ENCODE peak calls at places on chromosomes 1 and 21, in eight cellular contexts. B is Peyer's patch, C is kidney, J is stomach, H is A549, F is endothelial cell of umbilical vein, R is K562, X is uterus. G is an unnamed sample. For H3K4me1, the result is how much of the 10 kb centered on the place peaks cover.

GRCh38 chr1:216422821-216423529 is at the start of gene USH2A:
- DNase-seq in X (no peak), C (no peak), H (no peak), F (no peak), J (no peak), B (no peak), R (no peak), G (no peak)

GRCh38 chr1:18293291-18293690 is 185.7 kb downstream of the IGSF21 start:
- DNase-seq in C (no peak), F (no peak), H (no peak), J (no peak), X (no peak), R (no peak), B (no peak), G (no peak)

GRCh38 chr1:217089239-217090014 is 366.2 kb upstream of the ESRRG start:
- DNase-seq in C (peak), X (no peak), F (no peak), R (no peak), H (peak), B (no peak), J (no peak), G (no peak)

GRCh38 chr1:64691631-64692030 is 53.2 kb upstream of the RAVER2 start:
- DNase-seq in F (peak), R (no peak), J (no peak), C (no peak), H (no peak), B (no peak), X (no peak), G (no peak)

GRCh38 chr1:92315766-92316413 is 17.0 kb downstream of the RPAP2 start:
- DNase-seq in F (no peak), X (no peak), R (no peak), B (no peak), J (no peak), H (no peak), C (no peak), G (no peak)

GRCh38 chr21:26732442-26733221 is 112.6 kb downstream of the ADAMTS1 start:
- DNase-seq in B (no peak), H (peak), F (peak), J (peak), C (no peak), R (peak), X (peak), G (peak)

GRCh38 chr1:12776801-12777557 is 3.4 kb downstream of the PRAMEF12 start:
- DNase-seq in X (no peak), C (no peak), B (no peak), R (no peak), J (no peak), F (no peak), H (no peak), G (no peak)

GRCh38 chr1:27955076-27955475 is 4.7 kb upstream of the XKR8 start:
- DNase-seq in C (no peak), J (no peak), H (no peak), X (no peak), F (no peak), B (no peak), R (no peak), G (no peak)

GRCh38 chr21:35441868-35442582 is 392.9 kb upstream of the RUNX1 start:
- DNase-seq in C (no peak), B (no peak), X (no peak), J (no peak), R (no peak), H (no peak), F (no peak), G (no peak)

GRCh38 chr1:200774311-200774710 is 35.6 kb downstream of the CAMSAP2 start:
- DNase-seq in C (no peak), B (no peak), R (no peak), X (no peak), J (no peak), H (no peak), F (no peak), G (no peak)

GRCh38 chr1:6438047-6438525 is 13.5 kb downstream of the ESPN start:
- DNase-seq in J (peak), R (peak), B (peak), H (peak), C (peak), X (peak), F (peak), G (peak)

GRCh38 chr1:115840615-115841460 is at the start of gene NHLH2:
- DNase-seq in J (no peak), C (no peak), F (no peak), X (no peak), R (no peak), B (no peak), H (no peak), G (no peak)

GRCh38 chr1:39090757-39091156 is 64.6 kb downstream of the NDUFS5 start:
- DNase-seq in F (no peak), H (no peak), B (no peak), X (no peak), J (no peak), R (no peak), C (no peak), G (no peak)

GRCh38 chr1:147669475-147670318 is 627 bp downstream of the ACP6 start:
- DNase-seq in R (no peak), H (peak), X (peak), F (peak), B (peak), C (peak), J (peak), G (peak)

GRCh38 chr1:44674113-44675000 is at the start of the genes ARMH1 and TMEM53:
- DNase-seq in C (peak), B (peak), X (peak), R (peak), H (peak), J (peak), F (peak), G (peak)

GRCh38 chr1:107677674-107678073 is 287.3 kb downstream of the VAV3 start:
- DNase-seq in F (no peak), R (no peak), J (no peak), C (no peak), X (no peak), B (no peak), H (no peak), G (no peak)

GRCh38 chr1:233281711-233282581 is 13.6 kb downstream of the PCNX2 start:
- DNase-seq in F (no peak), J (no peak), R (no peak), X (no peak), C (no peak), B (peak), H (no peak), G (no peak)

GRCh38 chr1:175400811-175401210 is 208.2 kb upstream of the KIAA0040 start:
- DNase-seq in X (no peak), C (no peak), R (no peak), F (no peak), J (no peak), H (no peak), B (no peak), G (no peak)

GRCh38 chr1:93678966-93679480 is 2.6 kb downstream of the BCAR3 start:
- DNase-seq in F (no peak), B (no peak), C (no peak), J (no peak), R (no peak), X (no peak), H (no peak), G (no peak)

GRCh38 chr1:214603819-214604252 is 841 bp downstream of the CENPF start:
- DNase-seq in F (peak), H (no peak), J (no peak), C (no peak), R (peak), X (no peak), B (no peak), G (no peak)

DNA sequence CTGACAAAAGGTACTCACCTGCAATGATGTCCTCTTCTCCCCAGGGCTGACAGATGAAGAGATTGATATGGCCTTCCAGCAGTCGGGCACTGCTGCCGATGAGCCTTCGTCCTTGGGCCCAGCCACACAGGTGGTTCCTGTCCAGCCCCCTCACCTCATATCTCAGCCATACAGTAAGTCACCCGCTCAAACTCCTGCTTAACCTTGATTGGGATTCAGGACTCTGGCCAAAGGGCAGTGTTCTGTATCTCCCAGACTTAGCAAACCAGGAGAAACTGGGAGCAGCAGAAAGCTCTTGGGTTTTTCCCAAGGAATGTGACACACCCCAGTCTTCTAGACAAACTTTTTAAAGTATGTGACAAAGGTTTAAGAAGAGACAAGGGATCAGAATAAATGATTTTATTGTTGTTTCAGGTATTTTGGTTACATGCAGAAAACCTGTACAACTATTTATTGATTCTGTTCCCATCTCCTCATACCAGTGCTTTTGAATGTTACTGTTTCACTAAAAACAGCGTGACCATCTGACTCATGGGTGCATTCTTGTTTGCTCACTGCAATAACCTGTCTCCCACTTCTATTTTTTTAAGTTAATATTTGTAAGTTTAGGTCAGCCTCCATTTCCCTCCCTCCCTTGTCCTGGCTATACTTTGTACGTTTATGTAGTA is 124.6 kb downstream of the PEX14 start:
- DNase-seq in R (no peak), C (no peak), J (no peak), B (no peak), X (no peak), H (peak), F (no peak), G (no peak)
- TF ChIP-seq CTCF in R (no peak), C (no peak), J (no peak), B (no peak), X (no peak), H (no peak), F (no peak), G (no peak)

DNA sequence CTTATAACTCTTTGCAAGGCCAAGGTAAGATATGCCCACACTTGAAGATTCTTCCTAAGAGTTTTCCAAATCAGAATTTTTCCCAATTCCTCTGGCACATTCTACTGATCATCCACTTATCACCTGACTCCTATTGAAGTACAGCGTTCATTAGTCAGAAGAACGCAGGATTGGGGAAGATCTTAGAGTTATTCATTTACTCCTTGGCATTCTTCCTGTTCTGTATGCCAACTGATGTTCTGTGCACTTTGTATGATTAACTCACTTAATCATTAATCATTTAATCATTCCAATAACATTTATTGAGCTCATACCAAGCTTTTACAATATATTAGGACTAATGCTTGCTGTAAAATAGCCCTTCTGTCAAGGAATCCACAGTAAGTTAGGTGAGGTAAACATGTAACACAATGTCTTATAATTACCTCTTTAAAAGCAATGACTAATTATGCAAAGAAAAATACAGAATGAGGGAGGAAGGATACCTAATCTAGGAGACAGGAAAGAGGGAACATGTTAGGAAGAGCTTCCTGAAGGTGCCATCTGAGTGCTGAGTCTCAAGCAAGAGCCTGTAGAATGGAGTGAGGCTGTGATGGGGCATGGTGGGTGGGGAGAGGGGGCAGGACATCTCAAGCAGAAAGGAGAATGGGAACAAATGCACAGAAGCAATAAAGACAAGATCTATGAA is 71.1 kb upstream of the DPT start:
- DNase-seq in R (no peak), H (peak), F (no peak), J (no peak), B (no peak), X (no peak), C (no peak), G (no peak)
- H3K4me1 ChIP-seq in R (under half), H (under half), F (under half), J (under half), B (under half), X (under half), C (under half), G (under half)

GRCh38 chr1:63537940-63538339 is 14.6 kb downstream of the EFCAB7 start:
- DNase-seq in J (no peak), H (no peak), B (no peak), X (no peak), C (no peak), R (no peak), F (peak), G (no peak)
- TF ChIP-seq CTCF in J (no peak), H (peak), B (peak), X (no peak), C (no peak), R (peak), F (peak), G (peak)

GRCh38 chr1:42931108-42931539 is 27.5 kb downstream of the SLC2A1 start:
- DNase-seq in X (no peak), B (peak), C (peak), R (peak), F (peak), J (no peak), H (peak), G (no peak)
- H3K4me1 ChIP-seq in X (under half), B (under half), C (under half), R (half or more), F (under half), J (under half), H (half or more), G (half or more)

DNA sequence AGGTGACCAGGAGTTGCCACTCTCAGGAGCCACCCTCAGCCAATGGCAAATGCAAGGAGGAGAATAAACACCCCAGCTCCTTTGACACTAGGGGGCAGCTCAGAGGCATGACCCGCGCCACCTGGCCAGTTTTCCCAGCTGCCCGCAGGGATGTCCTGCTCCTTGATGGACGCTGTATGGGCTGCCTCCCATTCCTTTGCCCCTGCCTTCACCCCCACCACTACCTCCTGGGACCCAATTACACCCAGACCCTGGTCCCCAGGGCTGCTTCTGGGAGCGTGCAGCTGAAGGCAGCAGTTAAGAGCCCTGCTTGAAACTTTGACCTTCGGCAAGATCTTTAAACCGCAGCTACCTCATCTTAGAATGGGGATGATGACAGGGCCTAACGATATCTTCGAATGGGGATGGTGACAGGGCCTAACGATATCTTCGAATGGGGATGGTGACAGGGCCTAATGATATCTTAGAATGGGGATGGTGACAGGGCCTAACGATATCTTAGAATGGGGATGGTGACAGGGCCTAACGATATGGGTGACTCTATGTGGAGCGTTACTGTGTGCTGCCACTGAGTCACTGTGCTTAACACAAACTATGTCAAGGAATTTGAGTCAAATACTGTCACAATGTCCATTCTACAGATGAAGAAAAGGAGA is 163.0 kb upstream of the KAZN start:
- DNase-seq in F (no peak), X (no peak), C (no peak), R (peak), J (no peak), H (no peak), B (no peak), G (no peak)
- TF ChIP-seq CTCF in F (no peak), X (no peak), C (peak), R (peak), J (no peak), H (no peak), B (no peak), G (peak)

GRCh38 chr1:156671804-156672203 is 5.4 kb downstream of the NES start:
- DNase-seq in H (no peak), F (no peak), B (no peak), X (no peak), J (no peak), R (no peak), C (no peak), G (no peak)
- H3K4me1 ChIP-seq in H (under half), F (under half), B (under half), X (under half), J (under half), R (under half), C (under half), G (under half)

G was measured in lower lobe of right lung.